ENCODE peak calls at places on chromosomes 1 and 21, in six cellular contexts. Z is myocyte, P is NCI-H2171, D is NCI-H1092 treated with DMSO at 0.1 percent for 48 hours, H is AG09319, Q is T-helper 9 cell. A is an unnamed sample.
A peak's percentile ranks its signal among the peaks of the same experiment; 100 is the strongest.

GRCh38 chr1:61237147-61237546 is 154.8 kb downstream of the NFIA start:
- DNase-seq in Z (no peak), P (no peak), D (no peak), H (no peak), Q (no peak), A (no peak)

GRCh38 chr1:170660874-170661645 is 2.9 kb upstream of the PRRX1 start:
- DNase-seq in Z (no peak), P (no peak), D (no peak), H (no peak), Q (no peak), A (no peak)

GRCh38 chr1:25991937-25992688 is 5.8 kb downstream of the PAFAH2 start:
- DNase-seq in Z (peak; percentile 71), P (peak; percentile 23), D (no peak), H (no peak), Q (no peak), A (peak; percentile 30)

GRCh38 chr1:46547481-46548383 is 3.7 kb downstream of the KNCN start:
- DNase-seq in Z (peak; percentile 57), P (no peak), D (peak; percentile 21), H (no peak), Q (no peak), A (peak; percentile 55)

GRCh38 chr1:59743324-59744108 is 71.2 kb upstream of the HOOK1 start:
- DNase-seq in Z (peak; percentile 37), P (no peak), D (no peak), H (no peak), Q (no peak), A (peak; percentile 29)

GRCh38 chr1:113990966-113991365 is 11.7 kb downstream of the OLFML3 start:
- DNase-seq in Z (peak; percentile 82), P (no peak), D (no peak), H (no peak), Q (no peak), A (no peak)

GRCh38 chr1:203669739-203670138 is 43.1 kb downstream of the ATP2B4 start:
- DNase-seq in Z (peak; percentile 70), P (no peak), D (no peak), H (no peak), Q (no peak), A (peak; percentile 92)

GRCh38 chr1:199855580-199855979 is 171.9 kb upstream of the NR5A2 start:
- DNase-seq in Z (peak; percentile 28), P (no peak), D (no peak), H (no peak), Q (no peak), A (peak; percentile 81)

GRCh38 chr1:55609630-55610029 is 394.5 kb upstream of the USP24 start:
- DNase-seq in Z (no peak), P (no peak), D (no peak), H (no peak), Q (no peak), A (no peak)

GRCh38 chr21:46500224-46500861 is 41.7 kb downstream of the DIP2A start:
- DNase-seq in Z (no peak), P (no peak), D (no peak), H (no peak), Q (no peak), A (peak; percentile 29)

GRCh38 chr1:7454895-7455784 is 316.0 kb upstream of the VAMP3 start:
- DNase-seq in Z (peak; percentile 88), P (no peak), D (no peak), H (no peak), Q (no peak), A (no peak)